ENCODE peak calls at places on chromosomes 11 and 22, in five cellular contexts. One of them, this sample, is unnamed.
A peak's percentile ranks its signal among the peaks of the same experiment; 100 is the strongest.

GRCh38 chr11:64156235-64157011 is 9.5 kb downstream of the MACROD1 start:
- DNase-seq in A549: no peak
- DNase-seq in K562: no peak
- DNase-seq in HepG2: peak; percentile 55
- DNase-seq in GM12878: no peak
- DNase-seq in this sample: no peak

GRCh38 chr22:37455896-37456295 is 28.6 kb upstream of the ELFN2 start:
- DNase-seq in HepG2: no peak
- DNase-seq in A549: no peak
- DNase-seq in GM12878: no peak
- DNase-seq in K562: no peak
- DNase-seq in this sample: no peak

GRCh38 chr22:23904855-23905254 is 10.7 kb downstream of the MIF start:
- DNase-seq in A549: no peak
- DNase-seq in GM12878: no peak
- DNase-seq in K562: no peak
- DNase-seq in HepG2: no peak
- DNase-seq in this sample: no peak

GRCh38 chr11:33344611-33345010 is 87.4 kb downstream of the HIPK3 start:
- DNase-seq in K562: no peak
- DNase-seq in HepG2: peak; percentile 4
- DNase-seq in A549: peak; percentile 43
- DNase-seq in GM12878: no peak
- DNase-seq in this sample: no peak

GRCh38 chr22:38347944-38348750 is 30.9 kb upstream of the CSNK1E start:
- DNase-seq in GM12878: no peak
- DNase-seq in A549: no peak
- DNase-seq in HepG2: no peak
- DNase-seq in K562: no peak
- DNase-seq in this sample: no peak

GRCh38 chr11:126573325-126574076 is 218.0 kb downstream of the ST3GAL4 start:
- DNase-seq in HepG2: no peak
- DNase-seq in K562: peak; percentile 7
- DNase-seq in A549: no peak
- DNase-seq in GM12878: no peak
- DNase-seq in this sample: no peak

GRCh38 chr22:26534166-26534855 is 22.0 kb upstream of the TFIP11 start:
- DNase-seq in HepG2: no peak
- DNase-seq in GM12878: no peak
- DNase-seq in K562: no peak
- DNase-seq in A549: no peak
- DNase-seq in this sample: no peak

GRCh38 chr22:28031383-28031922 is 112.4 kb upstream of the PITPNB start:
- DNase-seq in A549: no peak
- DNase-seq in HepG2: no peak
- DNase-seq in K562: no peak
- DNase-seq in GM12878: no peak
- DNase-seq in this sample: no peak

GRCh38 chr11:37946155-37946766 is 1348.2 kb upstream of the RAG2 start:
- DNase-seq in GM12878: peak; percentile 7
- DNase-seq in K562: peak; percentile 46
- DNase-seq in HepG2: peak; percentile 18
- DNase-seq in A549: peak; percentile 37
- DNase-seq in this sample: peak; percentile 16

GRCh38 chr11:68753300-68753699 is 2.0 kb upstream of the TESMIN start:
- DNase-seq in GM12878: no peak
- DNase-seq in HepG2: no peak
- DNase-seq in A549: no peak
- DNase-seq in K562: no peak
- DNase-seq in this sample: no peak

GRCh38 chr11:43868852-43869567 is 11.6 kb upstream of the ALKBH3 start:
- DNase-seq in K562: peak; percentile 81
- DNase-seq in HepG2: peak; percentile 41
- DNase-seq in A549: peak; percentile 10
- DNase-seq in GM12878: peak; percentile 84
- DNase-seq in this sample: no peak

GRCh38 chr11:116890193-116890592 is 52.8 kb upstream of the APOA1 start:
- DNase-seq in GM12878: peak; percentile 26
- DNase-seq in K562: no peak
- DNase-seq in A549: no peak
- DNase-seq in HepG2: no peak
- DNase-seq in this sample: no peak

GRCh38 chr11:28472904-28473303 is 364.7 kb downstream of the METTL15 start:
- DNase-seq in HepG2: no peak
- DNase-seq in K562: no peak
- DNase-seq in A549: no peak
- DNase-seq in GM12878: no peak
- DNase-seq in this sample: no peak

GRCh38 chr11:122863704-122864326 is 18.7 kb upstream of the JHY start:
- DNase-seq in GM12878: no peak
- DNase-seq in HepG2: no peak
- DNase-seq in A549: peak; percentile 37
- DNase-seq in K562: peak; percentile 41
- DNase-seq in this sample: peak; percentile 60

GRCh38 chr11:36069576-36070214 is 125.8 kb downstream of the LDLRAD3 start:
- DNase-seq in HepG2: no peak
- DNase-seq in K562: no peak
- DNase-seq in A549: no peak
- DNase-seq in GM12878: peak; percentile 15
- DNase-seq in this sample: peak; percentile 18

GRCh38 chr11:113331436-113331835 is 17.1 kb downstream of the TTC12 start:
- DNase-seq in A549: no peak
- DNase-seq in K562: no peak
- DNase-seq in HepG2: no peak
- DNase-seq in GM12878: no peak
- DNase-seq in this sample: peak; percentile 21

GRCh38 chr22:23289851-23290724 is 109.8 kb downstream of the BCR start:
- DNase-seq in K562: peak; percentile 81
- DNase-seq in A549: peak; percentile 25
- DNase-seq in GM12878: no peak
- DNase-seq in HepG2: peak; percentile 80
- DNase-seq in this sample: peak; percentile 89

GRCh38 chr11:30192620-30193019 is 38.2 kb upstream of the FSHB start:
- DNase-seq in A549: no peak
- DNase-seq in HepG2: no peak
- DNase-seq in GM12878: no peak
- DNase-seq in K562: no peak
- DNase-seq in this sample: no peak

GRCh38 chr22:49400866-49401598 is 426.6 kb downstream of the BRD1 start:
- DNase-seq in HepG2: no peak
- DNase-seq in A549: no peak
- DNase-seq in K562: no peak
- DNase-seq in GM12878: no peak
- DNase-seq in this sample: no peak

GRCh38 chr11:17642980-17643379 is 76.4 kb upstream of the MYOD1 start:
- DNase-seq in K562: no peak
- DNase-seq in GM12878: no peak
- DNase-seq in HepG2: no peak
- DNase-seq in A549: no peak
- DNase-seq in this sample: peak; percentile 14

GRCh38 chr22:37457093-37457893 is 28.9 kb downstream of the MFNG start:
- DNase-seq in GM12878: peak; percentile 24
- DNase-seq in A549: peak; percentile 67
- DNase-seq in HepG2: peak; percentile 60
- DNase-seq in K562: peak; percentile 71
- DNase-seq in this sample: peak; percentile 85

GRCh38 chr22:49321477-49322055 is 506.1 kb downstream of the BRD1 start:
- DNase-seq in K562: no peak
- DNase-seq in HepG2: no peak
- DNase-seq in GM12878: no peak
- DNase-seq in A549: no peak
- DNase-seq in this sample: peak; percentile 39

GRCh38 chr22:42872821-42873220 is 15.7 kb upstream of the ARFGAP3 start:
- DNase-seq in HepG2: no peak
- DNase-seq in K562: no peak
- DNase-seq in GM12878: no peak
- DNase-seq in A549: no peak
- DNase-seq in this sample: no peak

GRCh38 chr11:45161252-45162063 is 15.0 kb downstream of the PRDM11 start:
- DNase-seq in HepG2: no peak
- DNase-seq in GM12878: no peak
- DNase-seq in K562: no peak
- DNase-seq in A549: no peak
- DNase-seq in this sample: peak; percentile 73

DNA sequence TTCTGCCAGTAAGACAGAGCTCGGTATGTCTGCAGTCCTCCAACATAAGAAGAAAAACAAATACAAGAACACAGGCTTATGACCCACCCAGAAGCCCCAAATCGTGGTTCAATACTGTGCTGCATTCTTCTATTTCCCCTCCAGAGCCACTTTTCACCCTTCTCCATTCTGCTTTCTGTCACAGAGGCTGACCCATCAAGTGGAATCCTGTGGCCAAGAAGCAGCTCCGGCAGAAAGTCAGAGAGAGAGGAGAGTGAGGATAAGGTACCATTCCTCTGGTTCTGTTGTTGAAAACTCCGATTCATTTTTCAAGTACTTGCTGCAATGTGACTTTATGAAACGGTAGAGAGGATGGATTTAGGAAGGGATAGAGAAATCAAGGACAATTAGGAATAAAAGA is 30.4 kb downstream of the PGM2L1 start:
- DNase-seq in HepG2: no peak
- DNase-seq in A549: no peak
- DNase-seq in GM12878: no peak
- DNase-seq in K562: no peak
- DNase-seq in this sample: no peak
- TF ChIP-seq REST in HepG2: no peak
- TF ChIP-seq REST in A549: no peak
- TF ChIP-seq REST in GM12878: no peak
- TF ChIP-seq REST in K562: no peak
- TF ChIP-seq REST in this sample: no peak

GRCh38 chr11:120696597-120696996 is 185.0 kb downstream of the GRIK4 start:
- DNase-seq in HepG2: no peak
- DNase-seq in K562: peak; percentile 15
- DNase-seq in GM12878: no peak
- DNase-seq in A549: no peak
- DNase-seq in this sample: no peak
- TF ChIP-seq RFX5 in HepG2: no peak
- TF ChIP-seq RFX5 in K562: no peak
- TF ChIP-seq RFX5 in GM12878: no peak
- TF ChIP-seq RFX5 in A549: no peak
- TF ChIP-seq RFX5 in this sample: no peak

GRCh38 chr11:132056689-132057088 is 686.3 kb downstream of the NTM start:
- DNase-seq in K562: no peak
- DNase-seq in HepG2: no peak
- DNase-seq in GM12878: no peak
- DNase-seq in A549: no peak
- DNase-seq in this sample: no peak

GRCh38 chr11:132055296-132055695 is 684.9 kb downstream of the NTM start:
- DNase-seq in HepG2: no peak
- DNase-seq in GM12878: no peak
- DNase-seq in K562: no peak
- DNase-seq in A549: no peak
- DNase-seq in this sample: no peak

GRCh38 chr11:132060546-132060945 is 690.1 kb downstream of the NTM start:
- DNase-seq in K562: no peak
- DNase-seq in A549: no peak
- DNase-seq in HepG2: no peak
- DNase-seq in GM12878: no peak
- DNase-seq in this sample: no peak

GRCh38 chr11:132054822-132055221 is 684.4 kb downstream of the NTM start:
- DNase-seq in K562: no peak
- DNase-seq in GM12878: no peak
- DNase-seq in A549: no peak
- DNase-seq in HepG2: no peak
- DNase-seq in this sample: no peak

GRCh38 chr11:132058211-132058772 is 687.9 kb downstream of the NTM start:
- DNase-seq in GM12878: no peak
- DNase-seq in K562: no peak
- DNase-seq in A549: no peak
- DNase-seq in HepG2: no peak
- DNase-seq in this sample: no peak
- TF ChIP-seq REST in GM12878: no peak
- TF ChIP-seq REST in K562: no peak
- TF ChIP-seq REST in A549: no peak
- TF ChIP-seq REST in HepG2: no peak
- TF ChIP-seq REST in this sample: no peak

GRCh38 chr11:606245-606644 is 9.5 kb downstream of the IRF7 start:
- DNase-seq in K562: no peak
- DNase-seq in HepG2: no peak
- DNase-seq in A549: peak; percentile 50
- DNase-seq in GM12878: no peak
- DNase-seq in this sample: peak; percentile 92
- TF ChIP-seq RFX5 in K562: no peak
- TF ChIP-seq RFX5 in HepG2: no peak
- TF ChIP-seq RFX5 in A549: no peak
- TF ChIP-seq RFX5 in GM12878: no peak
- TF ChIP-seq RFX5 in this sample: no peak

GRCh38 chr11:111225871-111226270 is 19.7 kb upstream of the POU2AF2 start:
- DNase-seq in K562: no peak
- DNase-seq in GM12878: no peak
- DNase-seq in A549: no peak
- DNase-seq in HepG2: no peak
- DNase-seq in this sample: no peak
- TF ChIP-seq REST in K562: no peak
- TF ChIP-seq REST in GM12878: no peak
- TF ChIP-seq REST in A549: no peak
- TF ChIP-seq REST in HepG2: no peak
- TF ChIP-seq REST in this sample: no peak

DNA sequence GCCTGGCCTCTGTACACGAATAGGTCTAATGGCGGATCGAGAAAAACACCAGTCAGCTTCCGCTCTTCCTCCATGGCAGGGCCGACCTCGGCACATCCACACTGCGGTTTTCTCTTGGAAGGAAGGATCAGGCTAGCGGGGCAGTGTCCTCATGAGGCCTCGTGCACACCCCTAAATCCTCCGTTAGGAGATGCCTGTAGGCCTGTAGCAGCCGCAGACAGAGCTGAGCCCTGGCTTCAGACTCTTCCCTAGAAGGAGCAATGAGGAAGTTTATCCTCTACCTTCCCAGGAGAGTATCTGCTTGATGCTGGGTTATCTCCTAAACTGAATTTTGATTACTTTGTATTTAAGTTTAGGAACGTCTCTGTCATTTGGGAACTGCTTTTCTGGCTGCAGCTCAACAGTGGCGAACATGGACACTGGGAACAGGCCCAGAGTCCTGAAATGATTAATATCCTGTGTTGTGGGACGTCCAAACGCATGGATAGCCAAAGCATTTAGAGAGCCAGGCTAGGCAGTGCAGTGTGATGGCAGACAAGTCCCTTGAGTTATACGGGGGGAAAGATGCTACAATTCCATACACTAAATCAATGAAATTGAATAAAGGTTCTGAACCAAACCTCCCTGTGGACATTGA is 16.5 kb upstream of the BMAL1 start:
- DNase-seq in GM12878: no peak
- DNase-seq in K562: no peak
- DNase-seq in HepG2: no peak
- DNase-seq in A549: no peak
- DNase-seq in this sample: no peak
- TF ChIP-seq RFX5 in GM12878: no peak
- TF ChIP-seq RFX5 in K562: no peak
- TF ChIP-seq RFX5 in HepG2: no peak
- TF ChIP-seq RFX5 in A549: no peak
- TF ChIP-seq RFX5 in this sample: no peak

This sample was measured in SK-N-SH.